ENCODE peak calls at places on chromosome 2, in seven cellular contexts. One of them, this sample, is unnamed. For H3K27me3, the result is how much of the 10 kb centered on the place peaks cover.

GRCh38 chr2:215870088-215870490 is 143.3 kb downstream of the MREG start:
- DNase-seq in HepG2: no peak
- DNase-seq in SJSA1: no peak
- DNase-seq in H9: no peak
- DNase-seq in left lung: no peak
- DNase-seq in lung: peak
- DNase-seq in fibroblast of lung: peak
- DNase-seq in this sample: no peak

GRCh38 chr2:241555711-241556110 is 2.8 kb upstream of the BOK start:
- DNase-seq in HepG2: no peak
- DNase-seq in SJSA1: no peak
- DNase-seq in H9: peak
- DNase-seq in left lung: no peak
- DNase-seq in lung: no peak
- DNase-seq in fibroblast of lung: no peak
- DNase-seq in this sample: peak

GRCh38 chr2:80303825-80304521 is 579 bp downstream of the LRRTM1 start:
- DNase-seq in HepG2: no peak
- DNase-seq in SJSA1: no peak
- DNase-seq in H9: peak
- DNase-seq in left lung: no peak
- DNase-seq in lung: no peak
- DNase-seq in fibroblast of lung: no peak
- DNase-seq in this sample: peak

GRCh38 chr2:151239624-151240023 is 22.0 kb downstream of the RBM43 start:
- DNase-seq in HepG2: no peak
- DNase-seq in SJSA1: no peak
- DNase-seq in H9: no peak
- DNase-seq in left lung: no peak
- DNase-seq in lung: no peak
- DNase-seq in fibroblast of lung: no peak
- DNase-seq in this sample: no peak

GRCh38 chr2:176105727-176106635 is 1.1 kb upstream of the HOXD11 start:
- DNase-seq in HepG2: no peak
- DNase-seq in SJSA1: no peak
- DNase-seq in H9: no peak
- DNase-seq in left lung: no peak
- DNase-seq in lung: no peak
- DNase-seq in fibroblast of lung: no peak
- DNase-seq in this sample: no peak

GRCh38 chr2:17470855-17471641 is 47.2 kb downstream of the RAD51AP2 start:
- DNase-seq in HepG2: peak
- DNase-seq in SJSA1: no peak
- DNase-seq in H9: peak
- DNase-seq in left lung: no peak
- DNase-seq in lung: no peak
- DNase-seq in fibroblast of lung: peak
- DNase-seq in this sample: peak

GRCh38 chr2:146624429-146624828 is 1220.4 kb upstream of the ACVR2A start:
- DNase-seq in HepG2: no peak
- DNase-seq in SJSA1: no peak
- DNase-seq in H9: no peak
- DNase-seq in left lung: no peak
- DNase-seq in lung: no peak
- DNase-seq in fibroblast of lung: no peak
- DNase-seq in this sample: no peak

GRCh38 chr2:196955036-196955435 is 28.5 kb upstream of the PGAP1 start:
- DNase-seq in HepG2: no peak
- DNase-seq in SJSA1: no peak
- DNase-seq in H9: no peak
- DNase-seq in left lung: no peak
- DNase-seq in lung: no peak
- DNase-seq in fibroblast of lung: no peak
- DNase-seq in this sample: no peak

GRCh38 chr2:43889416-43889815 is 50.6 kb downstream of the ABCG8 start:
- DNase-seq in HepG2: no peak
- DNase-seq in SJSA1: no peak
- DNase-seq in H9: no peak
- DNase-seq in left lung: no peak
- DNase-seq in lung: no peak
- DNase-seq in fibroblast of lung: no peak
- DNase-seq in this sample: no peak

GRCh38 chr2:160275646-160276045 is 75.6 kb upstream of the ITGB6 start:
- DNase-seq in HepG2: no peak
- DNase-seq in SJSA1: no peak
- DNase-seq in H9: no peak
- DNase-seq in left lung: no peak
- DNase-seq in lung: no peak
- DNase-seq in fibroblast of lung: no peak
- DNase-seq in this sample: no peak

GRCh38 chr2:54942373-54942772 is 107.9 kb downstream of the RTN4 start:
- DNase-seq in HepG2: no peak
- DNase-seq in SJSA1: no peak
- DNase-seq in H9: no peak
- DNase-seq in left lung: no peak
- DNase-seq in lung: no peak
- DNase-seq in fibroblast of lung: no peak
- DNase-seq in this sample: no peak

GRCh38 chr2:202037086-202037485 is 3.4 kb downstream of the FZD7 start:
- DNase-seq in HepG2: no peak
- DNase-seq in SJSA1: peak
- DNase-seq in H9: no peak
- DNase-seq in left lung: no peak
- DNase-seq in lung: no peak
- DNase-seq in fibroblast of lung: peak
- DNase-seq in this sample: no peak

GRCh38 chr2:202039278-202040100 is 5.8 kb downstream of the FZD7 start:
- DNase-seq in HepG2: no peak
- DNase-seq in SJSA1: no peak
- DNase-seq in H9: no peak
- DNase-seq in left lung: no peak
- DNase-seq in lung: no peak
- DNase-seq in fibroblast of lung: no peak
- DNase-seq in this sample: no peak

GRCh38 chr2:202036601-202037037 is 3.0 kb downstream of the FZD7 start:
- DNase-seq in HepG2: no peak
- DNase-seq in SJSA1: peak
- DNase-seq in H9: no peak
- DNase-seq in left lung: no peak
- DNase-seq in lung: no peak
- DNase-seq in fibroblast of lung: peak
- DNase-seq in this sample: peak

GRCh38 chr2:202035941-202036372 is 2.3 kb downstream of the FZD7 start:
- DNase-seq in HepG2: no peak
- DNase-seq in SJSA1: no peak
- DNase-seq in H9: no peak
- DNase-seq in left lung: no peak
- DNase-seq in lung: no peak
- DNase-seq in fibroblast of lung: no peak
- DNase-seq in this sample: no peak

DNA sequence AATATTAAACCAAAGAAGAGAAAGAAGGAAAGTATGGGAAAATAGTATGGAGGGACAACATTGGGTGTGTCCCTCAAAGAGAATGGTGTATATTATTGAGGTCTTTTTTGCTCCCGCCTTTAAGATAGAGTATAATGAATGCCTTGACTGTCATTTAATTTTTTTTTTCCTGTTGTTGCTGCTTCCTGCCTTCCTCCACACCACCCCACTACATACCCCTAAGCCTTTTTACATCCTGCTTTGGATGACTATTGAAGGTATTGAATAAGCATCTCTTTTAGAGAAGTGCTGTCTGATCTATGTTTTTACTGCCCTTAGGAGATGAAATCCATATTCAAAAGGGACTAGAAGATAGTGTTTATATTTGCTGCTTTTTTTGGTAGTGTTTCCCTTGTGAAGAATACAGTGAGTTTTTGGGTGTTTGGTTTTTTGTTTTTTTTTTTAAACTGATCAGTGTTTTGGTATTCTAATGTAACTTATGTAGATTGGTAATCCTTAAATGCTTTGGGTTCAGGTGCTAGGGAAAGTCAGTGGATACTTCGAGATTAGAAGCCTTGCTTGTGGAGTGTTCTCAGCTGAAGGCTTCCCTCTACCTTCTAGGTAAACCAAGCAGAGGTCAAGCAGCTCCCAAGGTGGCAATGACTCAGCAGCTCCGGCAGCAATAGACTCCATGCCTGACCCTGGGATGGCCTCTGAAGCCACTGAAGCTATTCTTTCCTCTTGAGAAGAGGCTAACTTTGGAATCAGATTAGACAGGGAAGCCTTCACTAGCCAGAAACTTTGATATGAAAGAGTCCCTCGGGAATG is 5.0 kb downstream of the FZD7 start:
- DNase-seq in HepG2: no peak
- DNase-seq in SJSA1: peak
- DNase-seq in H9: peak
- DNase-seq in left lung: peak
- DNase-seq in lung: no peak
- DNase-seq in fibroblast of lung: peak
- DNase-seq in this sample: peak
- H3K27me3 ChIP-seq in HepG2: under half
- H3K27me3 ChIP-seq in SJSA1: under half
- H3K27me3 ChIP-seq in H9: under half
- H3K27me3 ChIP-seq in left lung: under half
- H3K27me3 ChIP-seq in lung: under half
- H3K27me3 ChIP-seq in fibroblast of lung: under half
- H3K27me3 ChIP-seq in this sample: under half

DNA sequence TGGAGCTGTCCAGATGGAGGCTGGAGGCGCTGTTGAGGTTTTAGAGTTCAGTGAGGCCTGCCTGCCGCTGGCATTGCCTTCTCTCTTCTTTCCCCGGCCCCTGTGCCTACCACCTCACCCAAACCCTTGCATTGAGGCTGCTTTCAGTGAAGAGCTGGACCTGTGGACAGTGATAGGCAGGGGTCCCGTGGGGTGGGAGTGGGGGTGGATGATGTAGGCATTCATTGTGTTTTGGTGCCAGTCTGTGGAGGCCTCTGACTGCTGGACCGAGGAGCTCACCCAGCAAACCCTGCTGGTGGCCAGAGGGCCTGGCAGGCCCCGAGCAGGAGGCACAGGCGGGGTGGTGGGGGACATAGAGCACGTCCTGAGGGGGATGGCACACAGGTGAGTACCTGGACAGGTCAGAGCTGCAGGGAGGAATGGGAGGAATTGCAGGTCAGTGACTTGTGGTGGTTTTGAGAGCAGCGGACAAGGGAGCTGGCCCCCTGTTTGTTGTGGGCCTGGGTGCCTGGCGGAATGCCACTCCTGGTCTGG is 35.6 kb downstream of the NGEF start:
- DNase-seq in HepG2: no peak
- DNase-seq in SJSA1: no peak
- DNase-seq in H9: no peak
- DNase-seq in left lung: no peak
- DNase-seq in lung: no peak
- DNase-seq in fibroblast of lung: no peak
- DNase-seq in this sample: no peak
- H3K27me3 ChIP-seq in HepG2: under half
- H3K27me3 ChIP-seq in SJSA1: under half
- H3K27me3 ChIP-seq in H9: under half
- H3K27me3 ChIP-seq in left lung: under half
- H3K27me3 ChIP-seq in lung: under half
- H3K27me3 ChIP-seq in fibroblast of lung: under half
- H3K27me3 ChIP-seq in this sample: under half

DNA sequence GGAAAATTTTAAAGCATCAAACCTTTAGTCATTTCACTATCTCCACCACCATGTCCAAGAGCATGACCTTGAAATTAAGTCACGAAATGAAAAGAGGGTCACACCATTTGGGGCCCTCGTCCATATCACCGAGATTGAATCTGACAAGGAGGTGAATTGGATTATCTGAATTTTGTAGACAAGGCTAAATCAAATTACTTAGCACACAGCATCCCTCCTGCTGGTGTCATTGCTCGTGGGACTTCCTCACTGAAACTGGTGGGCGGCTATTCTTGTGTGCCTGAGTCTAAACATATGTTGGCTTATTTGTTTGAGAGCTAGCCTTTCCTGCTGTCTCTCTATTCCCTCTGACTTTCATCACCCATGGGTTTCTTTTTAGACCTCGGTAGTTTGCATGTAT is 64.6 kb upstream of the CNGA3 start:
- DNase-seq in HepG2: no peak
- DNase-seq in SJSA1: no peak
- DNase-seq in H9: no peak
- DNase-seq in left lung: no peak
- DNase-seq in lung: no peak
- DNase-seq in fibroblast of lung: no peak
- DNase-seq in this sample: no peak
- H3K27me3 ChIP-seq in HepG2: under half
- H3K27me3 ChIP-seq in SJSA1: under half
- H3K27me3 ChIP-seq in H9: under half
- H3K27me3 ChIP-seq in left lung: under half
- H3K27me3 ChIP-seq in lung: under half
- H3K27me3 ChIP-seq in fibroblast of lung: under half
- H3K27me3 ChIP-seq in this sample: under half

GRCh38 chr2:118816669-118817068 is 30.8 kb downstream of the EN1 start:
- DNase-seq in HepG2: no peak
- DNase-seq in SJSA1: no peak
- DNase-seq in H9: no peak
- DNase-seq in left lung: no peak
- DNase-seq in lung: no peak
- DNase-seq in fibroblast of lung: no peak
- DNase-seq in this sample: no peak
- H3K27me3 ChIP-seq in HepG2: under half
- H3K27me3 ChIP-seq in SJSA1: under half
- H3K27me3 ChIP-seq in H9: under half
- H3K27me3 ChIP-seq in left lung: under half
- H3K27me3 ChIP-seq in lung: under half
- H3K27me3 ChIP-seq in fibroblast of lung: under half
- H3K27me3 ChIP-seq in this sample: under half

DNA sequence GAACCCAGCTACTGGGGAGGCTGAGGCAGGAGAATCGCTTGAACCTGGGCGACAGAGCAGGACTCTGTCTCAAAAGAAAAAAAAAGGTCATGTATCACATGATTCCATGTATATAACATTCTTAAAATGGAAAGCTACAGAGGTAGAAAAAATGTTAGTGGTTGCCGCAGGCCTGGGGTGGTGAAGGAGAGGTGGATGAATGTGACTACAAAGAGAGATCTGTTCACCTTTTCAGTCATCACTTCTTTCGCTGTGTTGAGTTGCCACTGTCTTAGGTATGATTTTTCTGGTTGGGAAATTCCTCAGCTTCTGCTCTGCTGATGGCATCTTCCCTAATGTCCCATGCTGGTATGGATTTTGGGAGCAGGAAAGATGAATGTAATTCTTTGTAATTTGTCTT is 5.3 kb upstream of the SNRNP27 start:
- DNase-seq in HepG2: no peak
- DNase-seq in SJSA1: no peak
- DNase-seq in H9: no peak
- DNase-seq in left lung: no peak
- DNase-seq in lung: no peak
- DNase-seq in fibroblast of lung: no peak
- DNase-seq in this sample: no peak
- H3K27me3 ChIP-seq in HepG2: under half
- H3K27me3 ChIP-seq in SJSA1: under half
- H3K27me3 ChIP-seq in H9: under half
- H3K27me3 ChIP-seq in left lung: under half
- H3K27me3 ChIP-seq in lung: under half
- H3K27me3 ChIP-seq in fibroblast of lung: under half
- H3K27me3 ChIP-seq in this sample: under half

This sample was measured in H7.